ENCODE peak calls at places on chromosomes 11 and 22, in nine cellular contexts. I is mammary epithelial cell, N is foreskin fibroblast, M is dorsolateral prefrontal cortex, L is DND-41, Y is Peyer's patch, Z is tibial nerve, C is uterus, S is kidney epithelial cell. V is an unnamed sample.

GRCh38 chr11:95605271-95605940 is 184.2 kb downstream of the FAM76B start:
- DNase-seq in I (no peak), N (no peak), M (no peak), L (no peak), Y (no peak), Z (no peak), C (no peak), S (no peak), V (no peak)

GRCh38 chr11:6319001-6319878 is 1.1 kb downstream of the CAVIN3 start:
- DNase-seq in I (peak; percentile 36), N (peak; percentile 43), M (no peak), L (no peak), Y (peak; percentile 46), Z (no peak), C (peak; percentile 54), S (no peak), V (no peak)

GRCh38 chr11:67055812-67056211 is 835 bp upstream of the RHOD start:
- DNase-seq in I (peak; percentile 82), N (no peak), M (no peak), L (no peak), Y (no peak), Z (no peak), C (peak; percentile 32), S (no peak), V (no peak)

GRCh38 chr11:44726278-44727113 is at the start of gene TSPAN18:
- DNase-seq in I (no peak), N (no peak), M (no peak), L (no peak), Y (peak; percentile 70), Z (no peak), C (peak; percentile 37), S (no peak), V (no peak)

GRCh38 chr22:41933411-41934177 is 7.0 kb upstream of the TNFRSF13C start:
- DNase-seq in I (no peak), N (no peak), M (no peak), L (peak; percentile 35), Y (peak; percentile 66), Z (no peak), C (no peak), S (no peak), V (no peak)

GRCh38 chr11:370087-370941 is 1.0 kb downstream of the B4GALNT4 start:
- DNase-seq in I (no peak), N (no peak), M (no peak), L (no peak), Y (no peak), Z (no peak), C (no peak), S (no peak), V (no peak)

GRCh38 chr11:65560555-65561418 is 2.6 kb upstream of the LTBP3 start:
- DNase-seq in I (peak; percentile 61), N (peak; percentile 38), M (peak; percentile 72), L (no peak), Y (no peak), Z (no peak), C (peak; percentile 82), S (no peak), V (no peak)

GRCh38 chr11:8356216-8356615 is 92.5 kb upstream of the LMO1 start:
- DNase-seq in I (no peak), N (no peak), M (no peak), L (no peak), Y (peak; percentile 19), Z (no peak), C (no peak), S (no peak), V (no peak)

GRCh38 chr11:134541951-134542350 is 129.9 kb upstream of the B3GAT1 start:
- DNase-seq in I (no peak), N (no peak), M (no peak), L (no peak), Y (no peak), Z (no peak), C (no peak), S (no peak), V (no peak)

GRCh38 chr11:96054870-96055705 is 131.2 kb upstream of the MTMR2 start:
- DNase-seq in I (peak; percentile 35), N (peak; percentile 24), M (no peak), L (no peak), Y (no peak), Z (no peak), C (no peak), S (no peak), V (no peak)

GRCh38 chr11:32072872-32073661 is 17.8 kb upstream of the RCN1 start:
- DNase-seq in I (no peak), N (no peak), M (no peak), L (no peak), Y (no peak), Z (no peak), C (no peak), S (no peak), V (no peak)

GRCh38 chr11:76543006-76543703 is 98.3 kb downstream of the EMSY start:
- DNase-seq in I (peak; percentile 16), N (no peak), M (no peak), L (no peak), Y (no peak), Z (no peak), C (no peak), S (no peak), V (no peak)

GRCh38 chr11:76542436-76542835 is 97.6 kb downstream of the EMSY start:
- DNase-seq in I (no peak), N (no peak), M (no peak), L (no peak), Y (no peak), Z (no peak), C (no peak), S (no peak), V (no peak)
- H3K4me3 ChIP-seq in I (no peak overlapping the region), N (no peak overlapping the region), M (no peak overlapping the region), L (no peak overlapping the region), Y (no peak overlapping the region), Z (no peak overlapping the region), C (no peak overlapping the region), S (no peak overlapping the region), V (no peak overlapping the region)

GRCh38 chr11:76596652-76597051 is 73.9 kb downstream of the LRRC32 start:
- DNase-seq in I (no peak), N (no peak), M (no peak), L (no peak), Y (no peak), Z (no peak), C (no peak), S (no peak), V (no peak)

GRCh38 chr11:76600124-76600655 is 70.4 kb downstream of the LRRC32 start:
- DNase-seq in I (no peak), N (no peak), M (no peak), L (no peak), Y (peak; percentile 17), Z (no peak), C (no peak), S (no peak), V (no peak)

GRCh38 chr11:76599041-76600013 is 71.2 kb downstream of the LRRC32 start:
- DNase-seq in I (no peak), N (no peak), M (no peak), L (no peak), Y (peak; percentile 42), Z (no peak), C (peak; percentile 11), S (no peak), V (no peak)

GRCh38 chr11:76597533-76598425 is 72.8 kb downstream of the LRRC32 start:
- DNase-seq in I (no peak), N (no peak), M (no peak), L (no peak), Y (peak; percentile 37), Z (no peak), C (peak; percentile 11), S (no peak), V (no peak)

GRCh38 chr11:76598426-76598839 is 72.1 kb downstream of the LRRC32 start:
- DNase-seq in I (no peak), N (no peak), M (no peak), L (no peak), Y (peak; percentile 60), Z (no peak), C (peak; percentile 26), S (no peak), V (no peak)
- TF ChIP-seq CTCF in I (peak; percentile 15), N (peak; percentile 41), M (peak; percentile 35), L (peak; percentile 29), Y (peak; percentile 25), Z (peak; percentile 44), C (peak; percentile 49), S (peak; percentile 69), V (peak; percentile 67)

GRCh38 chr22:31087744-31088215 is 6.7 kb downstream of the SMTN start:
- DNase-seq in I (no peak), N (no peak), M (no peak), L (no peak), Y (no peak), Z (no peak), C (no peak), S (no peak), V (no peak)
- H3K4me3 ChIP-seq in I (no peak overlapping the region), N (no peak overlapping the region), M (no peak overlapping the region), L (no peak overlapping the region), Y (no peak overlapping the region), Z (no peak overlapping the region), C (no peak overlapping the region), S (no peak overlapping the region), V (no peak overlapping the region)

GRCh38 chr11:72330131-72330727 is 86.3 kb upstream of the PHOX2A start:
- DNase-seq in I (no peak), N (no peak), M (no peak), L (no peak), Y (no peak), Z (no peak), C (no peak), S (no peak), V (no peak)

GRCh38 chr11:72326151-72326842 is 82.3 kb upstream of the PHOX2A start:
- DNase-seq in I (peak; percentile 32), N (peak; percentile 52), M (no peak), L (no peak), Y (no peak), Z (no peak), C (no peak), S (peak; percentile 31), V (no peak)

GRCh38 chr11:72331761-72332160 is 87.8 kb upstream of the PHOX2A start:
- DNase-seq in I (no peak), N (no peak), M (no peak), L (no peak), Y (no peak), Z (no peak), C (no peak), S (no peak), V (no peak)

GRCh38 chr11:72333657-72334056 is 89.7 kb upstream of the PHOX2A start:
- DNase-seq in I (no peak), N (no peak), M (no peak), L (peak; percentile 79), Y (peak; percentile 59), Z (no peak), C (no peak), S (no peak), V (no peak)

DNA sequence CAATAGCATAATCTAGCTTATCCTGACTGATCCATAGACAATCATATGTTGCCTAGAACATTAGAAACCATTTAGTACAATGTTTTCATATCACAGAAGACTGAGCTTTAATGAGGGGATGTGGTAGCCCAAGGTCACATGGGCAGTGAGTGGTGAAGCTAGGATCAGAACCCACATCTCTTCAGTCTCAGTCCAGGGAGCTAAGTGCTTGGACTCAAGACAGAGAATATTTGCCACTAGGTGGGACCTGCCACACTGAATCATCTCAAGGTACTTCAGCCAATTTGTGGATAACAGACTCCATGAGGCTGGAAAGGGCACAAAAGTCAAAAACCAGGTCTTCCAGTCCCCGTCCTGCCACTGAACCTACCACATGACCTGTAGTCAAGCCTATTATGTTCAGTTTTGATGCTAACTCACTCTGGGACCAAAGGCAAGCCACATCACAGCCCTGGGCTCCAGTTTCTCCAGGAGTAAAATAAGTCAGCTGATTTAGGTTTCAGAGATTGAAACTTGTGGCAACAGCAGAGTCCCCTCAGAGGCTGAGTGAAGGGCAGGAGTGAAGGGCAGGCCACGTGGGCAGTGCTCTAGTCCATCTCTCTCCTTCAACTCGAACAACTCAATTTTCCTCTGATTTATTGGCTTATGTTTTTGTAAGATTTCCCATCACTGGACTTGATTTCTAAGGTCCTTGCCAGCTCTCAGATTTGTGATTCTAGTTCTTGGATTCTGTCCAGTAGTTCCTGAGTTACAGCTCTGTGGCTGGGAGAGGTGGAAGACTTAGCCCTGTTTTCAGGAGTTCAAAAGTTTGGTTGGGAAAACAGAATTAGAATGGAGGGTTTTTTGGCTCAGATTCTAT is 84.6 kb upstream of the PHOX2A start:
- DNase-seq in I (no peak), N (no peak), M (no peak), L (no peak), Y (no peak), Z (no peak), C (peak; percentile 29), S (no peak), V (no peak)
- TF ChIP-seq CTCF in I (peak; percentile 10), N (no peak), M (no peak), L (no peak), Y (no peak), Z (no peak), C (no peak), S (no peak), V (peak; percentile 39)